ENCODE peak calls at places on chromosomes 4 and X, in four cellular contexts. U, G, F and A are unnamed samples.

GRCh38 chr4:3720461-3720860 is 45.7 kb upstream of the ADRA2C start:
- DNase-seq in U (no peak), G (no peak), F (no peak), A (no peak)

GRCh38 chr4:48970471-48970921 is 15.6 kb upstream of the CWH43 start:
- DNase-seq in U (peak; percentile 93), G (no peak), F (peak; percentile 91), A (peak; percentile 6)

GRCh38 chr4:87375719-87376291 is 15.2 kb downstream of the HSD17B11 start:
- DNase-seq in U (peak; percentile 92), G (no peak), F (peak; percentile 53), A (no peak)

GRCh38 chr4:82201805-82202636 is 171.8 kb downstream of the HNRNPD start:
- DNase-seq in U (peak; percentile 45), G (peak; percentile 87), F (peak; percentile 64), A (peak; percentile 62)

GRCh38 chr4:57424231-57424897 is 314.2 kb upstream of the IGFBP7 start:
- DNase-seq in U (peak; percentile 59), G (no peak), F (peak; percentile 92), A (peak; percentile 10)

GRCh38 chr4:8090312-8090711 is 68.3 kb downstream of the ABLIM2 start:
- DNase-seq in U (no peak), G (no peak), F (peak; percentile 74), A (no peak)

GRCh38 chrX:152917969-152918579 is 20.2 kb downstream of the ZNF185 start:
- DNase-seq in U (no peak), G (no peak), F (no peak), A (no peak)

GRCh38 chrX:96566856-96567255 is 117.8 kb upstream of the DIAPH2 start:
- DNase-seq in U (no peak), G (no peak), F (no peak), A (no peak)

GRCh38 chr4:76571274-76571673 is 136.2 kb downstream of the SHROOM3 start:
- DNase-seq in U (no peak), G (no peak), F (no peak), A (no peak)

GRCh38 chr4:150305995-150306394 is 227.8 kb downstream of the DCLK2 start:
- DNase-seq in U (peak; percentile 52), G (no peak), F (peak; percentile 64), A (no peak)

GRCh38 chrX:136158685-136159084 is 11.4 kb downstream of the FHL1 start:
- DNase-seq in U (no peak), G (no peak), F (no peak), A (no peak)

DNA sequence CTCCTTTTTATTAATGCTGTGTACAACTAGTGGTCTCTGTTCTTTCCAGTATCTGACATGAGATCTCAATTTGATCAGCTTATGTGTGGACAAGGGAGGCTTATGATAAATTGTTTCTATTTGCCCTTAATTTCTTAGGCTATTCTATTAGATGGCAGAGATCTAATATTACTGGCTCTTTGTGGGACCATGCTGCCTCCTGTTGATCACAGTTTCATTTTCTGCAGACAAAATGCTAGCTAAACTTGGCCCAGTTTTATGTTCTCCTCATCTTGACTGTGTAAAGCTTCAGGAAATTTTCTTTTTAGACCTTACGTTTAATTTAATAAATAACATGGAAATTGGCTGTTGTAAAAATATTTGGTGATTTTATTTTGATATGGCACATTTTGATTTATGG is 627.1 kb upstream of the AADAT start:
- DNase-seq in U (no peak), G (no peak), F (no peak), A (no peak)
- TF ChIP-seq CTCF in U (no peak), G (peak; percentile 61), F (no peak), A (no peak)

GRCh38 chr4:79247695-79248394 is 78.0 kb downstream of the NAA11 start:
- DNase-seq in U (no peak), G (no peak), F (no peak), A (no peak)

GRCh38 chr4:79237836-79238235 is 88.0 kb downstream of the NAA11 start:
- DNase-seq in U (no peak), G (no peak), F (no peak), A (no peak)

DNA sequence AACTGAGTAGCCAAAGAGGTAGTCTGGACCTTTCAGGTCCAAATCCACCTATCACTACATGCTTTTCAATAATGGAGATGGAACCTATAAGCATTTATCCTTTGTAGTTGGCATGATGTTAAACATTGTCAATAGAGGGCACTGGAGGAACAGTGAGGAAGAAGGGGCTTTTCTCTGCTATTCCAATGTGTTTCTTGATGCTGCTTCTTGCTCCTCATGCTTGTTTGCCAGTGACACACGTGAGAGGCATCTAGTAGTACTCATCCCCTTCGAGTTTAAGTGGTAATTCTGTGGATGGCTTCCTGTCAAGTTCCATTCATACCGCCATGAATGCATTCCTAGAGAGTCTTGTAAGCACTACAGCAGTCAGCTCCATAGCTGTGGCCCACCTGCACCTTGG is 84.0 kb downstream of the NAA11 start:
- DNase-seq in U (peak; percentile 39), G (peak; percentile 53), F (peak; percentile 35), A (no peak)
- TF ChIP-seq CTCF in U (peak; percentile 27), G (peak; percentile 72), F (no peak), A (no peak)

DNA sequence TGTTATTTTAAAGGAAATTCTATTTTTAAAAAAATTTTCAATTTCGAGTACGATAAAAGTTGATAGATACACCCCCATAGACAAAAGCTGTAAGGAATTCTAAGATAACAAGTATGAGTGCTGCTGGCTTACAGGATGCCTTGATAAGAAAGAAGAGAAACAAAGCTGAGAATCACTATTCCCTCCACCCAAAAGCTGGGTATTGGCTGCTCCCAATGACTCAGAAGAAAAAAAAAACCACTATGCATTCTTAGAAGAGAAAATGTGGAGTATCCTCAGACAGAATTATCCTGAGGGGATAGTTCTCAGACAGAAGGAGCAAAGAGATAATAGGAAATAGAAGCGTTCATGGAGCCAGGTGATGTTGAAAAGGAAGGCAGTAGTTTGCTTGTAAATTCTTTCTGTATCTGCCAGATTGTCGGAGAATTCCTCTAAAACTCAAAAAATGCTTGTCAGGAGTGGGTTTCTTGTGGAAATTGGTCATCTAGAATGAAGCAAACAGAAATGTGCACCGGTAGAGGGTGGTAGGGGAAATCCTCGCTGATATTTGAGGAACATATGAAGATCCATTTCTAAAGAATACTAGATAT is 217.5 kb upstream of the ADAMTS3 start:
- DNase-seq in U (no peak), G (no peak), F (no peak), A (no peak)
- TF ChIP-seq CTCF in U (no peak), G (no peak), F (no peak), A (no peak)

GRCh38 chr4:52588097-52588496 is 71.0 kb downstream of the USP46 start:
- DNase-seq in U (peak; percentile 17), G (peak; percentile 88), F (no peak), A (peak; percentile 21)
- TF ChIP-seq CTCF in U (peak; percentile 45), G (peak; percentile 83), F (peak; percentile 63), A (peak; percentile 26)

DNA sequence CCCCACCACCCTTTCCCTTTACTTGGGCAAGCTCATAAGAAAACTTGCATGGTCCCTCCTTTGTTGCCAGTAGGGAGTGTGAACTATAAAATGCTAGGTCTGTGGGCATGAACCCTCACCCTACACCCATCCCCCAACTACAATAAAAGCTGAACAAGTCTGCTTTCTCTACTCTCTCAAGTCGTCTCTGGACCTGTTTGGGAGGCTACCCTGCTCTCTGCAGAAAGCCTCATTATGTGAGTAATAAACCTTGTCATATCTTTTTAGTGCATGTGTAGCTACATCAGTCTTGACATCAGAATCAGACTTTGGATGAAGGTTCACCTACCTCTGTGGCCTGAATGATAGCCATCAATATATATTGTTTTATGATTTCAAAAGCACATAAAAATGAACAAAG is 155.4 kb upstream of the FAM241A start:
- DNase-seq in U (no peak), G (no peak), F (no peak), A (no peak)
- TF ChIP-seq CTCF in U (no peak), G (no peak), F (no peak), A (no peak)